ENCODE peak calls at places on chromosomes 4 and X, in seven cellular contexts. One of them, this sample, is unnamed.
A peak's percentile ranks its signal among the peaks of the same experiment; 100 is the strongest.

GRCh38 chr4:1180663-1181062 is 8.3 kb upstream of the SPON2 start:
- DNase-seq in kidney: no peak
- DNase-seq in RWPE1: no peak
- DNase-seq in adrenal gland: no peak
- DNase-seq in hepatocyte: no peak
- DNase-seq in mesendoderm: no peak
- DNase-seq in lower lobe of right lung: no peak
- DNase-seq in this sample: no peak

GRCh38 chrX:43349363-43349762 is 306.7 kb upstream of the MAOA start:
- DNase-seq in kidney: no peak
- DNase-seq in RWPE1: peak; percentile 1
- DNase-seq in adrenal gland: peak; percentile 33
- DNase-seq in hepatocyte: peak; percentile 46
- DNase-seq in mesendoderm: peak; percentile 71
- DNase-seq in lower lobe of right lung: no peak
- DNase-seq in this sample: no peak

GRCh38 chr4:187380181-187380581 is 615.4 kb upstream of the ZFP42 start:
- DNase-seq in kidney: no peak
- DNase-seq in RWPE1: no peak
- DNase-seq in adrenal gland: no peak
- DNase-seq in hepatocyte: peak; percentile 16
- DNase-seq in mesendoderm: peak; percentile 78
- DNase-seq in lower lobe of right lung: peak; percentile 52
- DNase-seq in this sample: no peak

GRCh38 chr4:112421911-112422310 is 94.1 kb downstream of the NEUROG2 start:
- DNase-seq in kidney: no peak
- DNase-seq in RWPE1: no peak
- DNase-seq in adrenal gland: no peak
- DNase-seq in hepatocyte: no peak
- DNase-seq in mesendoderm: no peak
- DNase-seq in lower lobe of right lung: no peak
- DNase-seq in this sample: no peak

GRCh38 chrX:51437521-51437920 is 58.9 kb downstream of the NUDT11 start:
- DNase-seq in kidney: no peak
- DNase-seq in RWPE1: no peak
- DNase-seq in adrenal gland: no peak
- DNase-seq in hepatocyte: no peak
- DNase-seq in mesendoderm: no peak
- DNase-seq in lower lobe of right lung: no peak
- DNase-seq in this sample: no peak

GRCh38 chr4:138953962-138954371 is 61.6 kb upstream of the NOCT start:
- DNase-seq in kidney: no peak
- DNase-seq in RWPE1: peak; percentile 17
- DNase-seq in adrenal gland: no peak
- DNase-seq in hepatocyte: no peak
- DNase-seq in mesendoderm: no peak
- DNase-seq in lower lobe of right lung: no peak
- DNase-seq in this sample: no peak

GRCh38 chr4:153467154-153467896 is 1.2 kb downstream of the TMEM131L start:
- DNase-seq in kidney: peak; percentile 94
- DNase-seq in RWPE1: peak; percentile 25
- DNase-seq in adrenal gland: peak; percentile 41
- DNase-seq in hepatocyte: peak; percentile 77
- DNase-seq in mesendoderm: peak; percentile 71
- DNase-seq in lower lobe of right lung: peak; percentile 86
- DNase-seq in this sample: no peak

GRCh38 chrX:134512566-134512965 is 52.6 kb downstream of the HPRT1 start:
- DNase-seq in kidney: no peak
- DNase-seq in RWPE1: peak; percentile 91
- DNase-seq in adrenal gland: no peak
- DNase-seq in hepatocyte: peak; percentile 43
- DNase-seq in mesendoderm: peak; percentile 84
- DNase-seq in lower lobe of right lung: no peak
- DNase-seq in this sample: peak; percentile 46

GRCh38 chrX:131068945-131069719 is 11.0 kb downstream of the ARHGAP36 start:
- DNase-seq in kidney: no peak
- DNase-seq in RWPE1: no peak
- DNase-seq in adrenal gland: no peak
- DNase-seq in hepatocyte: peak; percentile 54
- DNase-seq in mesendoderm: peak; percentile 86
- DNase-seq in lower lobe of right lung: no peak
- DNase-seq in this sample: no peak

GRCh38 chrX:118603981-118604380 is 108.4 kb downstream of the DOCK11 start:
- DNase-seq in kidney: no peak
- DNase-seq in RWPE1: peak; percentile 31
- DNase-seq in adrenal gland: peak; percentile 42
- DNase-seq in hepatocyte: peak; percentile 57
- DNase-seq in mesendoderm: peak; percentile 63
- DNase-seq in lower lobe of right lung: no peak
- DNase-seq in this sample: no peak

GRCh38 chr4:156606444-156607197 is 365.0 kb downstream of the PDGFC start:
- DNase-seq in kidney: no peak
- DNase-seq in RWPE1: no peak
- DNase-seq in adrenal gland: no peak
- DNase-seq in hepatocyte: no peak
- DNase-seq in mesendoderm: no peak
- DNase-seq in lower lobe of right lung: no peak
- DNase-seq in this sample: no peak

GRCh38 chr4:92599044-92599443 is 295.3 kb downstream of the GRID2 start:
- DNase-seq in kidney: no peak
- DNase-seq in RWPE1: peak; percentile 31
- DNase-seq in adrenal gland: no peak
- DNase-seq in hepatocyte: no peak
- DNase-seq in mesendoderm: no peak
- DNase-seq in lower lobe of right lung: no peak
- DNase-seq in this sample: peak; percentile 72

GRCh38 chr4:74364649-74365491 is at the start of gene EREG:
- DNase-seq in kidney: peak; percentile 78
- DNase-seq in RWPE1: peak; percentile 52
- DNase-seq in adrenal gland: no peak
- DNase-seq in hepatocyte: peak; percentile 45
- DNase-seq in mesendoderm: peak; percentile 89
- DNase-seq in lower lobe of right lung: peak; percentile 63
- DNase-seq in this sample: no peak

GRCh38 chr4:186570193-186570996 is 15.0 kb upstream of the MTNR1A start:
- DNase-seq in kidney: no peak
- DNase-seq in RWPE1: no peak
- DNase-seq in adrenal gland: no peak
- DNase-seq in hepatocyte: peak; percentile 14
- DNase-seq in mesendoderm: no peak
- DNase-seq in lower lobe of right lung: no peak
- DNase-seq in this sample: peak; percentile 45

GRCh38 chrX:9260603-9261002 is 204.3 kb upstream of the TBL1X start:
- DNase-seq in kidney: no peak
- DNase-seq in RWPE1: no peak
- DNase-seq in adrenal gland: no peak
- DNase-seq in hepatocyte: no peak
- DNase-seq in mesendoderm: no peak
- DNase-seq in lower lobe of right lung: no peak
- DNase-seq in this sample: no peak

GRCh38 chr4:101910786-101911373 is 120.3 kb downstream of the BANK1 start:
- DNase-seq in kidney: no peak
- DNase-seq in RWPE1: no peak
- DNase-seq in adrenal gland: no peak
- DNase-seq in hepatocyte: no peak
- DNase-seq in mesendoderm: no peak
- DNase-seq in lower lobe of right lung: no peak
- DNase-seq in this sample: no peak

GRCh38 chr4:79823148-79823763 is 249.8 kb downstream of the ANTXR2 start:
- DNase-seq in kidney: no peak
- DNase-seq in RWPE1: no peak
- DNase-seq in adrenal gland: no peak
- DNase-seq in hepatocyte: peak; percentile 3
- DNase-seq in mesendoderm: no peak
- DNase-seq in lower lobe of right lung: no peak
- DNase-seq in this sample: no peak

GRCh38 chrX:85828771-85829170 is 218.6 kb downstream of the CHM start:
- DNase-seq in kidney: no peak
- DNase-seq in RWPE1: no peak
- DNase-seq in adrenal gland: no peak
- DNase-seq in hepatocyte: no peak
- DNase-seq in mesendoderm: no peak
- DNase-seq in lower lobe of right lung: no peak
- DNase-seq in this sample: no peak

DNA sequence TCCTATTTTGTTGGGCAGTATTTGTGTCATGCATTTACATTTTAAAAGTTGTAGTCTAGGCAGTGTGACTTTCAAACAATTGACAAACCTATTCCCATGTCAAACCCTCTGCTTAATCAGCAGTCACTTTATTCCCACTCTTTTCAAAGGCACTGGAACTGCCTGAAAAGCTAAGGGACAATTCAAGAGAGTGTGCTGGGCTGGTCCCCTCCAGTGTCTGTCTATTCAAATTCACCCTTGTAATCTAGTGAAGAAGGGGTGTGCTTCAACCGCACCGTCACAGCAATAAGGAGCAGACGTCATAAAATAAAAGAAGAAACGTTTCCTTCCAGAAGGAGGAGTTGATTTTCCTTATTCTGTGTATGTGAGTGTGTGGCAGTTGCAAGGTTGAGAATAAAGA is 197.0 kb upstream of the MAD2L1 start:
- DNase-seq in kidney: no peak
- DNase-seq in RWPE1: no peak
- DNase-seq in adrenal gland: no peak
- DNase-seq in hepatocyte: no peak
- DNase-seq in mesendoderm: no peak
- DNase-seq in lower lobe of right lung: no peak
- DNase-seq in this sample: no peak
- H3K27ac ChIP-seq in kidney: no peak overlapping the region
- H3K27ac ChIP-seq in RWPE1: no peak overlapping the region
- H3K27ac ChIP-seq in adrenal gland: no peak overlapping the region
- H3K27ac ChIP-seq in hepatocyte: no peak overlapping the region
- H3K27ac ChIP-seq in mesendoderm: no peak overlapping the region
- H3K27ac ChIP-seq in lower lobe of right lung: no peak overlapping the region
- H3K27ac ChIP-seq in this sample: no peak overlapping the region

GRCh38 chrX:72715546-72715945 is 1.4 kb upstream of the PHKA1 start:
- DNase-seq in kidney: no peak
- DNase-seq in RWPE1: no peak
- DNase-seq in adrenal gland: no peak
- DNase-seq in hepatocyte: no peak
- DNase-seq in mesendoderm: no peak
- DNase-seq in lower lobe of right lung: no peak
- DNase-seq in this sample: no peak
- H3K27ac ChIP-seq in kidney: no peak overlapping the region
- H3K27ac ChIP-seq in RWPE1: no peak overlapping the region
- H3K27ac ChIP-seq in adrenal gland: no peak overlapping the region
- H3K27ac ChIP-seq in hepatocyte: no peak overlapping the region
- H3K27ac ChIP-seq in mesendoderm: no peak overlapping the region
- H3K27ac ChIP-seq in lower lobe of right lung: no peak overlapping the region
- H3K27ac ChIP-seq in this sample: no peak overlapping the region

GRCh38 chr4:7861440-7861881 is 78.2 kb downstream of the AFAP1 start:
- DNase-seq in kidney: no peak
- DNase-seq in RWPE1: peak; percentile 31
- DNase-seq in adrenal gland: no peak
- DNase-seq in hepatocyte: no peak
- DNase-seq in mesendoderm: peak; percentile 93
- DNase-seq in lower lobe of right lung: no peak
- DNase-seq in this sample: no peak
- H3K27ac ChIP-seq in kidney: no peak overlapping the region
- H3K27ac ChIP-seq in RWPE1: peak overlapping the region; percentile 77
- H3K27ac ChIP-seq in adrenal gland: no peak overlapping the region
- H3K27ac ChIP-seq in hepatocyte: peak overlapping the region; percentile 67
- H3K27ac ChIP-seq in mesendoderm: peak overlapping the region; percentile 68
- H3K27ac ChIP-seq in lower lobe of right lung: no peak overlapping the region
- H3K27ac ChIP-seq in this sample: peak overlapping the region; percentile 88

GRCh38 chr4:24640433-24640832 is 56.1 kb upstream of the DHX15 start:
- DNase-seq in kidney: no peak
- DNase-seq in RWPE1: no peak
- DNase-seq in adrenal gland: no peak
- DNase-seq in hepatocyte: no peak
- DNase-seq in mesendoderm: no peak
- DNase-seq in lower lobe of right lung: no peak
- DNase-seq in this sample: no peak

GRCh38 chr4:24645765-24646550 is 61.6 kb upstream of the DHX15 start:
- DNase-seq in kidney: no peak
- DNase-seq in RWPE1: no peak
- DNase-seq in adrenal gland: peak; percentile 24
- DNase-seq in hepatocyte: no peak
- DNase-seq in mesendoderm: no peak
- DNase-seq in lower lobe of right lung: no peak
- DNase-seq in this sample: no peak

GRCh38 chr4:24644983-24645764 is 60.8 kb upstream of the DHX15 start:
- DNase-seq in kidney: no peak
- DNase-seq in RWPE1: no peak
- DNase-seq in adrenal gland: no peak
- DNase-seq in hepatocyte: no peak
- DNase-seq in mesendoderm: no peak
- DNase-seq in lower lobe of right lung: no peak
- DNase-seq in this sample: no peak

GRCh38 chr4:24643774-24644520 is 59.6 kb upstream of the DHX15 start:
- DNase-seq in kidney: no peak
- DNase-seq in RWPE1: no peak
- DNase-seq in adrenal gland: no peak
- DNase-seq in hepatocyte: no peak
- DNase-seq in mesendoderm: no peak
- DNase-seq in lower lobe of right lung: no peak
- DNase-seq in this sample: no peak

DNA sequence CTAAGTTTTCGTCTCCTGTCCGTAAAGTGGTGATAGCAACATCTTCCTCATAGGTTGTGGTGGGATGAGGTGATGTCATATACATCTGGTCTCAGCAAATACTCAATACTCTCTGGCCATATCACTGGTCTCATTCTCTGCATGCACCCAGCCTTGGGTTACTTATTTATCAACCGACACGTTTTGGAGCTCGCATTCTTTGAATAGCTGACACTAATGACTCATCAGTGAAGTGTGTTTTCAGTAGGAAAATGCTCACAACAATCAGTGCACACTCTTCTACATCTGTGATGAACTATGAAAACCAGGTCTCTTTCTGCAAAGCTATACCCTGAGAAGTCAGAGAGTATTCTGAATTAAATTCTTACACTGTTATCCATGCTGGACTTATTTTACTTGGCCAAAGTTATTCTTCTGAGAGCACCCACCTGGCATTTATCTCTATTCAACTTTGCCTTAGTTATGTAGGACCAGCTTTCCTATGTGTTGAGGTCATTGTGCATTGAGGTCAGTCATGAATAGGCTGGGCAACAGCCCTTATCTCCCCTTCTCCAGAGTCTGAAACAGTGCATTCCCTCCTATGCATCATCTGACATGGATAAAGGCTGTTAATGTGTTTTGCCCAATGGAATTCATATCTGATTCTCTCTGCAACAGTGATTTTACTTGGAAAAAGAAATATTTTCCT is 58.7 kb upstream of the DHX15 start:
- DNase-seq in kidney: no peak
- DNase-seq in RWPE1: no peak
- DNase-seq in adrenal gland: peak; percentile 17
- DNase-seq in hepatocyte: peak; percentile 57
- DNase-seq in mesendoderm: peak; percentile 71
- DNase-seq in lower lobe of right lung: no peak
- DNase-seq in this sample: no peak
- H3K27ac ChIP-seq in kidney: no peak overlapping the region
- H3K27ac ChIP-seq in RWPE1: no peak overlapping the region
- H3K27ac ChIP-seq in adrenal gland: no peak overlapping the region
- H3K27ac ChIP-seq in hepatocyte: peak overlapping the region; percentile 57
- H3K27ac ChIP-seq in mesendoderm: no peak overlapping the region
- H3K27ac ChIP-seq in lower lobe of right lung: no peak overlapping the region
- H3K27ac ChIP-seq in this sample: no peak overlapping the region

GRCh38 chr4:20254517-20255250 is 3.0 kb downstream of the SLIT2 start:
- DNase-seq in kidney: peak; percentile 72
- DNase-seq in RWPE1: no peak
- DNase-seq in adrenal gland: peak; percentile 49
- DNase-seq in hepatocyte: peak; percentile 46
- DNase-seq in mesendoderm: peak; percentile 71
- DNase-seq in lower lobe of right lung: peak; percentile 46
- DNase-seq in this sample: no peak
- H3K27ac ChIP-seq in kidney: no peak overlapping the region
- H3K27ac ChIP-seq in RWPE1: no peak overlapping the region
- H3K27ac ChIP-seq in adrenal gland: no peak overlapping the region
- H3K27ac ChIP-seq in hepatocyte: no peak overlapping the region
- H3K27ac ChIP-seq in mesendoderm: no peak overlapping the region
- H3K27ac ChIP-seq in lower lobe of right lung: peak overlapping the region; percentile 54
- H3K27ac ChIP-seq in this sample: no peak overlapping the region

This sample was measured in epithelial cell of prostate.